ENCODE peak calls at places on chromosomes 3 and 15, in four cellular contexts. One of them, this sample, is unnamed.

GRCh38 chr3:170751083-170751893 is 118.7 kb downstream of the RPL22L1 start:
- DNase-seq in K562: no peak
- DNase-seq in HEK293T: no peak
- DNase-seq in H1: no peak
- DNase-seq in this sample: no peak

GRCh38 chr15:43189296-43189695 is 4.1 kb downstream of the CCNDBP1 start:
- DNase-seq in K562: no peak
- DNase-seq in HEK293T: no peak
- DNase-seq in H1: no peak
- DNase-seq in this sample: no peak

GRCh38 chr3:115208066-115208750 is 61.1 kb upstream of the ZBTB20 start:
- DNase-seq in K562: no peak
- DNase-seq in HEK293T: no peak
- DNase-seq in H1: no peak
- DNase-seq in this sample: no peak

GRCh38 chr3:50246517-50246954 is 10.5 kb downstream of the GNAI2 start:
- DNase-seq in K562: peak
- DNase-seq in HEK293T: no peak
- DNase-seq in H1: no peak
- DNase-seq in this sample: no peak

GRCh38 chr15:33358303-33358702 is 47.5 kb downstream of the RYR3 start:
- DNase-seq in K562: no peak
- DNase-seq in HEK293T: no peak
- DNase-seq in H1: no peak
- DNase-seq in this sample: no peak

GRCh38 chr3:115862099-115862498 is 238.8 kb downstream of the GAP43 start:
- DNase-seq in K562: no peak
- DNase-seq in HEK293T: no peak
- DNase-seq in H1: no peak
- DNase-seq in this sample: no peak

GRCh38 chr15:58473720-58474119 is 41.9 kb downstream of the LIPC start:
- DNase-seq in K562: no peak
- DNase-seq in HEK293T: no peak
- DNase-seq in H1: no peak
- DNase-seq in this sample: no peak

GRCh38 chr3:119298565-119298941 is 4.4 kb downstream of the ARHGAP31 start:
- DNase-seq in K562: no peak
- DNase-seq in HEK293T: no peak
- DNase-seq in H1: no peak
- DNase-seq in this sample: no peak

GRCh38 chr3:159884661-159885402 is 103.8 kb upstream of the IL12A start:
- DNase-seq in K562: peak
- DNase-seq in HEK293T: peak
- DNase-seq in H1: no peak
- DNase-seq in this sample: no peak

GRCh38 chr15:29141206-29141907 is 128.3 kb downstream of the NSMCE3 start:
- DNase-seq in K562: no peak
- DNase-seq in HEK293T: no peak
- DNase-seq in H1: peak
- DNase-seq in this sample: no peak

GRCh38 chr3:84277822-84278221 is 681.0 kb upstream of the CADM2 start:
- DNase-seq in K562: no peak
- DNase-seq in HEK293T: no peak
- DNase-seq in H1: no peak
- DNase-seq in this sample: no peak

GRCh38 chr15:51104512-51104911 is 9.8 kb upstream of the TNFAIP8L3 start:
- DNase-seq in K562: no peak
- DNase-seq in HEK293T: no peak
- DNase-seq in H1: no peak
- DNase-seq in this sample: no peak
- TF ChIP-seq SP1 in K562: no peak
- TF ChIP-seq SP1 in HEK293T: no peak
- TF ChIP-seq SP1 in H1: no peak
- TF ChIP-seq SP1 in this sample: no peak

DNA sequence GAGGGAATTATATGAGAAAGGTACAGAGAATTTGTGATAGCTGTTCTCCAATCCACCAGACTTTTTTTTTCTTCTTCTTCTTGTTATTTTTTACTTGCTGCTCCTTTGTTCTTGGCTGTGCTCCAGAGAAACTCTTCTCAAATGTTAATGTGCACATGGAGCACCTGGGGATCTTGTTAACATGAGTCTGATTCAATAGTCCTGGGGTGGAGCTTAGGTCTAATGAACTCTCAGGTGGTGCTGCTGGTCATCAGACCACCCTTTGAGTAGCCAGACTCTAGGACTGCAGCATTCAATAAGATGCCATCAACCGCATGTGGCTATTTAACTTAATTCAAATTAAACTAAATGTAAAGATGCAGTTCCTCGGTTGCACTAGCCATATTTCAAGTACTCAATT is 47.5 kb downstream of the CRABP1 start:
- DNase-seq in K562: no peak
- DNase-seq in HEK293T: no peak
- DNase-seq in H1: no peak
- DNase-seq in this sample: no peak
- TF ChIP-seq SP1 in K562: no peak
- TF ChIP-seq SP1 in HEK293T: no peak
- TF ChIP-seq SP1 in H1: no peak
- TF ChIP-seq SP1 in this sample: no peak

GRCh38 chr15:70794596-70795310 is 31.4 kb upstream of the UACA start:
- DNase-seq in K562: no peak
- DNase-seq in HEK293T: no peak
- DNase-seq in H1: no peak
- DNase-seq in this sample: no peak

GRCh38 chr15:70793694-70794093 is 30.3 kb upstream of the UACA start:
- DNase-seq in K562: no peak
- DNase-seq in HEK293T: no peak
- DNase-seq in H1: no peak
- DNase-seq in this sample: no peak

GRCh38 chr15:70791248-70791647 is 27.9 kb upstream of the UACA start:
- DNase-seq in K562: no peak
- DNase-seq in HEK293T: no peak
- DNase-seq in H1: no peak
- DNase-seq in this sample: no peak

GRCh38 chr15:70789213-70789612 is 25.9 kb upstream of the UACA start:
- DNase-seq in K562: peak
- DNase-seq in HEK293T: no peak
- DNase-seq in H1: no peak
- DNase-seq in this sample: no peak

DNA sequence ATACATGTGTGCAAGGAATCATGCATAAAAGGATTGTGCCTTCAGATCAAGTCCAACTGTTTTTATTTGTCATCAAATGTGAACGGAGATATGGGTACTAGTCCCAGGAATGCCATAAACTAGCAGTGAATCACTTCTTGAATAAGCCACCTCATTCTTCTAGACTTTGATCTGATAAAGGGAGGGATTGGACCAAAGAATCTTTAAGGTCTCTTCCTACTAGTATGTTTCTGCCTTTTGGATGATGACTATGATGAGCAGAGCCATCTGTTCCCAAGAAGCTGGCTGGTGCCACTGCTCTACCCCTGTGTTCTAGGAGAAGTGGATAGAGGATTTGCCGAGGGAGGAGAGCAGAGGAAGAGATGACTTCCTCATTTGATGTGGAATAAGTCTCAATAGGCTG is 28.8 kb upstream of the UACA start:
- DNase-seq in K562: no peak
- DNase-seq in HEK293T: no peak
- DNase-seq in H1: no peak
- DNase-seq in this sample: no peak
- TF ChIP-seq SP1 in K562: no peak
- TF ChIP-seq SP1 in HEK293T: no peak
- TF ChIP-seq SP1 in H1: no peak
- TF ChIP-seq SP1 in this sample: no peak

GRCh38 chr15:100733786-100734185 is 131.4 kb downstream of the ASB7 start:
- DNase-seq in K562: no peak
- DNase-seq in HEK293T: no peak
- DNase-seq in H1: no peak
- DNase-seq in this sample: no peak
- TF ChIP-seq SP1 in K562: no peak
- TF ChIP-seq SP1 in HEK293T: no peak
- TF ChIP-seq SP1 in H1: no peak
- TF ChIP-seq SP1 in this sample: no peak

DNA sequence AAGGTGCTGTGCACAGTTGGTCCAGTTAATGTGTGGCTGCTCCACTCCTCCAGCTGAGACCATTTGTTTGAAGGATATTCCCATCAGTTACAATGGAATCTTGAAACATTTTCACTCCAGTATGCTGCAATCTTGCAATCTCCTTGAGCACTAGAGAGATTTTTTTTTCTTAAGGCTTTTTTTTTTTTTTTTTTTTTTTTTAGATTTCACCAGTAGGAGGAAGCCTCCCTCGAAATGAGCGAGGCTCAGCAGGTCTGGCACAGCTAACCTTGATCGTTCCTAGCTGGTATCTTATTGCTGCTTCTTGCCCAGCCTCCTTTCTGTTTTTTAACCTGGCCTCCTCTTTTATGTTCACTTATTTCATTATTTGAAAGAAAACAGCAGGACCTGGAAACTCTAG is 48.1 kb downstream of the RAP2B start:
- DNase-seq in K562: no peak
- DNase-seq in HEK293T: no peak
- DNase-seq in H1: no peak
- DNase-seq in this sample: no peak
- TF ChIP-seq SP1 in K562: no peak
- TF ChIP-seq SP1 in HEK293T: no peak
- TF ChIP-seq SP1 in H1: no peak
- TF ChIP-seq SP1 in this sample: no peak

GRCh38 chr3:102174312-102174712 is 260.5 kb upstream of the ZPLD1 start:
- DNase-seq in K562: no peak
- DNase-seq in HEK293T: no peak
- DNase-seq in H1: no peak
- DNase-seq in this sample: no peak
- TF ChIP-seq SP1 in K562: no peak
- TF ChIP-seq SP1 in HEK293T: no peak
- TF ChIP-seq SP1 in H1: no peak
- TF ChIP-seq SP1 in this sample: no peak